ENCODE peak calls at places on chromosomes 12 and 14, in four cellular contexts. O, K, T and F are unnamed samples. For H3K9me2 and H3K4me1, the result is how much of the 10 kb centered on the place peaks cover.

GRCh38 chr12:70576341-70577282 is 60.6 kb downstream of the PTPRB start:
- DNase-seq in T (peak), O (peak), K (peak), F (peak)

GRCh38 chr12:59357811-59358210 is 238.0 kb upstream of the SLC16A7 start:
- DNase-seq in K (no peak), T (no peak), O (no peak), F (no peak)

GRCh38 chr12:108584456-108585065 is 13.3 kb downstream of the TMEM119 start:
- DNase-seq in O (no peak), K (no peak), T (no peak), F (no peak)

GRCh38 chr14:90072350-90072749 is 10.6 kb downstream of the KCNK13 start:
- DNase-seq in T (no peak), O (no peak), K (no peak), F (no peak)

GRCh38 chr12:100267603-100268281 is 765 bp downstream of the SCYL2 start:
- DNase-seq in K (no peak), T (peak), O (no peak), F (peak)

GRCh38 chr14:45426685-45427282 is 173.8 kb upstream of the MIS18BP1 start:
- DNase-seq in K (peak), O (peak), T (peak), F (peak)

GRCh38 chr12:57657744-57658143 is 24.7 kb upstream of the B4GALNT1 start:
- DNase-seq in O (no peak), T (peak), K (no peak), F (no peak)

GRCh38 chr12:7667025-7667575 is 1.4 kb upstream of the APOBEC1 start:
- DNase-seq in T (peak), O (peak), K (peak), F (peak)

GRCh38 chr14:31206536-31207286 is 882 bp downstream of the HECTD1 start:
- DNase-seq in T (peak), O (peak), K (no peak), F (peak)

GRCh38 chr12:67517181-67517887 is 131.2 kb upstream of the DYRK2 start:
- DNase-seq in T (peak), K (peak), O (no peak), F (no peak)

GRCh38 chr12:120468846-120469449 is 600 bp downstream of the SRSF9 start:
- DNase-seq in T (peak), K (no peak), O (no peak), F (no peak)

DNA sequence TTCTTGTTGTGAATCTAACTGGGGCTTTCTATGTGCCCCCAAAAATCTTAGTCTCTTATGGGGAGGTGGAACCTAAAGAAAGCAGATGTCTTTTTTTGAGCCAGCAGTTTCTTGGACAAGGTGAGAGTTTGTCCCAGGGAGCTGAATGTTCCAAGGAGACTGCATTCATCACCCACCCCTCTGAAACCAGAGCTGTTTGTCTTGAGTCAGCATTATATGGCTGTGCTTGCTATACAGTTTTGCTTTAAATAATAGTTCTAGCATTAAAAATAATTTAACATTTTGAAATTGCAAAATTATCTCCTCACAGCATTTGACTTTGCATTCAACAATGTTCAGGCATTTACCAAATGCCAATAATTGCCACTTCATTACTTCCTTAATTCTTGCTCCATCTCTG is 813.3 kb downstream of the BCL11B start:
- DNase-seq in O (no peak), K (no peak), T (no peak), F (no peak)
- H3K9me2 ChIP-seq in O (under half), K (under half), T (under half), F (under half)

GRCh38 chr12:64450057-64450640 is 1.8 kb upstream of the TBK1 start:
- DNase-seq in K (no peak), O (no peak), T (no peak), F (no peak)
- H3K4me3 ChIP-seq in K (no peak), O (no peak), T (no peak), F (no peak)

DNA sequence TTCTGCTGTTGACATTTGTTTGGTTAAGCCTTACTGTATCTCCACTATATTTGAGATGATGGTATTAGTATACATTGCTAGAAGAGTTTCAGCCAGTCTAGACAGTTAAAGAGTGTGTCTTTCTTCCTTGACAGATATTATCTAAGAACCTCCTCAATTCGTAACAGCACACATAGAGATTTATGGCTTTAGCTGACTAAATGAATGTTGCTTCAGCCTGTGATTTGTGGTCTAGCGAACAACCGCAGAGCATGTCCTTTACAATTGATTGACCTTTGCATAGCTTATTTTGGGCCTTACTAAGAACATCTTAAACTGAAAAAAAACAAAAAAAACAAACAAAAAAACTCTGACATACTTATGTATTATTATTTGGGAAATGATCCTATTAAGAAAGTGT is 122.2 kb downstream of the DAAM1 start:
- DNase-seq in T (no peak), O (peak), K (no peak), F (no peak)
- H3K4me1 ChIP-seq in T (under half), O (half or more), K (under half), F (under half)

GRCh38 chr12:20482680-20483079 is 114.3 kb downstream of the PDE3A start:
- DNase-seq in K (no peak), O (no peak), T (no peak), F (no peak)
- H3K9me2 ChIP-seq in K (under half), O (under half), T (under half), F (under half)

GRCh38 chr14:68843471-68844209 is 50.8 kb upstream of the ZFP36L1 start:
- DNase-seq in T (peak), K (peak), O (peak), F (peak)

GRCh38 chr14:68846466-68846865 is 53.6 kb upstream of the ZFP36L1 start:
- DNase-seq in T (no peak), K (no peak), O (no peak), F (no peak)

GRCh38 chr14:68842298-68842697 is 49.4 kb upstream of the ZFP36L1 start:
- DNase-seq in O (no peak), K (no peak), T (no peak), F (no peak)

GRCh38 chr14:68841030-68841809 is 48.4 kb upstream of the ZFP36L1 start:
- DNase-seq in T (peak), O (no peak), K (no peak), F (no peak)

GRCh38 chr14:68844210-68844545 is 51.3 kb upstream of the ZFP36L1 start:
- DNase-seq in O (no peak), T (no peak), K (no peak), F (no peak)
- H3K4me3 ChIP-seq in O (no peak), T (no peak), K (no peak), F (no peak)